ENCODE peak calls at places on chromosome X, in seven cellular contexts. One of them, this sample, is unnamed.

GRCh38 chrX:130772313-130773140 is 130.5 kb downstream of the ENOX2 start:
- DNase-seq in RWPE1: no peak
- DNase-seq in upper lobe of right lung: no peak
- DNase-seq in brain microvascular endothelial cell: peak; percentile 63
- DNase-seq in neural progenitor cell: no peak
- DNase-seq in sigmoid colon: no peak
- DNase-seq in mesendoderm: peak; percentile 60
- DNase-seq in this sample: peak; percentile 25

GRCh38 chrX:120485562-120486520 is 16.7 kb upstream of the LAMP2 start:
- DNase-seq in RWPE1: peak; percentile 63
- DNase-seq in upper lobe of right lung: peak; percentile 79
- DNase-seq in brain microvascular endothelial cell: peak; percentile 73
- DNase-seq in neural progenitor cell: peak; percentile 74
- DNase-seq in sigmoid colon: peak; percentile 85
- DNase-seq in mesendoderm: peak; percentile 94
- DNase-seq in this sample: peak; percentile 82

GRCh38 chrX:101191217-101191750 is 28.3 kb upstream of the DRP2 start:
- DNase-seq in RWPE1: no peak
- DNase-seq in upper lobe of right lung: peak; percentile 44
- DNase-seq in brain microvascular endothelial cell: no peak
- DNase-seq in neural progenitor cell: peak; percentile 77
- DNase-seq in sigmoid colon: no peak
- DNase-seq in mesendoderm: peak; percentile 74
- DNase-seq in this sample: peak; percentile 52

GRCh38 chrX:101417981-101418841 is 10.2 kb downstream of the HNRNPH2 start:
- DNase-seq in RWPE1: no peak
- DNase-seq in upper lobe of right lung: peak; percentile 87
- DNase-seq in brain microvascular endothelial cell: no peak
- DNase-seq in neural progenitor cell: peak; percentile 78
- DNase-seq in sigmoid colon: peak; percentile 79
- DNase-seq in mesendoderm: peak; percentile 77
- DNase-seq in this sample: peak; percentile 85

GRCh38 chrX:2829066-2829430 is 318 bp downstream of the GYG2 start:
- DNase-seq in RWPE1: no peak
- DNase-seq in upper lobe of right lung: no peak
- DNase-seq in brain microvascular endothelial cell: no peak
- DNase-seq in neural progenitor cell: peak; percentile 86
- DNase-seq in sigmoid colon: no peak
- DNase-seq in mesendoderm: peak; percentile 18
- DNase-seq in this sample: peak; percentile 63

GRCh38 chrX:24282381-24283121 is 31.3 kb downstream of the SUPT20HL2 start:
- DNase-seq in RWPE1: no peak
- DNase-seq in upper lobe of right lung: no peak
- DNase-seq in brain microvascular endothelial cell: no peak
- DNase-seq in neural progenitor cell: peak; percentile 55
- DNase-seq in sigmoid colon: peak; percentile 69
- DNase-seq in mesendoderm: no peak
- DNase-seq in this sample: peak; percentile 46

GRCh38 chrX:10769696-10770619 is 149.6 kb upstream of the MID1 start:
- DNase-seq in RWPE1: no peak
- DNase-seq in upper lobe of right lung: no peak
- DNase-seq in brain microvascular endothelial cell: peak; percentile 36
- DNase-seq in neural progenitor cell: peak; percentile 53
- DNase-seq in sigmoid colon: no peak
- DNase-seq in mesendoderm: peak; percentile 37
- DNase-seq in this sample: peak; percentile 47

GRCh38 chrX:148542481-148543255 is 42.3 kb downstream of the AFF2 start:
- DNase-seq in RWPE1: no peak
- DNase-seq in upper lobe of right lung: no peak
- DNase-seq in brain microvascular endothelial cell: no peak
- DNase-seq in neural progenitor cell: no peak
- DNase-seq in sigmoid colon: no peak
- DNase-seq in mesendoderm: peak; percentile 13
- DNase-seq in this sample: no peak

GRCh38 chrX:17707731-17708130 is 29.6 kb upstream of the SCML1 start:
- DNase-seq in RWPE1: no peak
- DNase-seq in upper lobe of right lung: no peak
- DNase-seq in brain microvascular endothelial cell: no peak
- DNase-seq in neural progenitor cell: no peak
- DNase-seq in sigmoid colon: no peak
- DNase-seq in mesendoderm: no peak
- DNase-seq in this sample: no peak

GRCh38 chrX:65924938-65925507 is 114.9 kb downstream of the VSIG4 start:
- DNase-seq in RWPE1: no peak
- DNase-seq in upper lobe of right lung: no peak
- DNase-seq in brain microvascular endothelial cell: no peak
- DNase-seq in neural progenitor cell: no peak
- DNase-seq in sigmoid colon: no peak
- DNase-seq in mesendoderm: no peak
- DNase-seq in this sample: no peak

GRCh38 chrX:111254896-111255693 is 15.2 kb downstream of the CAPN6 start:
- DNase-seq in RWPE1: no peak
- DNase-seq in upper lobe of right lung: no peak
- DNase-seq in brain microvascular endothelial cell: no peak
- DNase-seq in neural progenitor cell: no peak
- DNase-seq in sigmoid colon: no peak
- DNase-seq in mesendoderm: peak; percentile 85
- DNase-seq in this sample: no peak

GRCh38 chrX:21479695-21480280 is 105.6 kb downstream of the CNKSR2 start:
- DNase-seq in RWPE1: peak; percentile 0
- DNase-seq in upper lobe of right lung: no peak
- DNase-seq in brain microvascular endothelial cell: peak; percentile 36
- DNase-seq in neural progenitor cell: peak; percentile 34
- DNase-seq in sigmoid colon: no peak
- DNase-seq in mesendoderm: peak; percentile 57
- DNase-seq in this sample: peak; percentile 64

DNA sequence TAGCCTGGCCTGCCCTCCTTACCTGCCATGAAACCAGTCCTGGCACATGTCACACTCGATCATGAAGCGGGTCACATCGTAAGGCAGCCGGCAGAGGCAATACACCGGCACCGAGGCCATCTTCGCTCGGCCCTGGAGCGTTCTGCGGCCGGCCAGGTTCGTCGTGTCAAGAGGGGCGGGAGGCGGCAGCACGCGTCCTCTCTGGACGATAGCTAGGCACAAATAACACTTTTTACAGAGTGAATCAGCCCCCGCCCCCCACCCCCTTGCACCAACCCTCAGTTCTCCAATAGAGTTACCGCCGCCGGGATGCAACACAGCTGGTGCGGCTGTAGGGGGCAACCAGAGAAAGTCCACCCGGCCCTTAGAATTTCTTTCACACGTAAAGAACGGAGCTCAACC is 1.7 kb downstream of the PHF8 start:
- DNase-seq in RWPE1: peak; percentile 48
- DNase-seq in upper lobe of right lung: peak; percentile 60
- DNase-seq in brain microvascular endothelial cell: peak; percentile 50
- DNase-seq in neural progenitor cell: peak; percentile 81
- DNase-seq in sigmoid colon: peak; percentile 68
- DNase-seq in mesendoderm: peak; percentile 78
- DNase-seq in this sample: peak; percentile 68
- H3K27ac ChIP-seq in RWPE1: peak overlapping the region; percentile 58
- H3K27ac ChIP-seq in upper lobe of right lung: no peak overlapping the region
- H3K27ac ChIP-seq in brain microvascular endothelial cell: no peak overlapping the region
- H3K27ac ChIP-seq in neural progenitor cell: no peak overlapping the region
- H3K27ac ChIP-seq in sigmoid colon: peak overlapping the region; percentile 95
- H3K27ac ChIP-seq in mesendoderm: no peak overlapping the region
- H3K27ac ChIP-seq in this sample: peak overlapping the region; percentile 39

GRCh38 chrX:41010188-41010846 is 74.9 kb upstream of the USP9X start:
- DNase-seq in RWPE1: peak; percentile 56
- DNase-seq in upper lobe of right lung: peak; percentile 79
- DNase-seq in brain microvascular endothelial cell: peak; percentile 80
- DNase-seq in neural progenitor cell: peak; percentile 52
- DNase-seq in sigmoid colon: peak; percentile 89
- DNase-seq in mesendoderm: peak; percentile 69
- DNase-seq in this sample: peak; percentile 98

GRCh38 chrX:41005445-41005992 is 79.7 kb upstream of the USP9X start:
- DNase-seq in RWPE1: no peak
- DNase-seq in upper lobe of right lung: no peak
- DNase-seq in brain microvascular endothelial cell: no peak
- DNase-seq in neural progenitor cell: no peak
- DNase-seq in sigmoid colon: no peak
- DNase-seq in mesendoderm: peak; percentile 57
- DNase-seq in this sample: no peak

GRCh38 chrX:41014776-41015175 is 70.5 kb upstream of the USP9X start:
- DNase-seq in RWPE1: peak; percentile 35
- DNase-seq in upper lobe of right lung: no peak
- DNase-seq in brain microvascular endothelial cell: no peak
- DNase-seq in neural progenitor cell: no peak
- DNase-seq in sigmoid colon: no peak
- DNase-seq in mesendoderm: no peak
- DNase-seq in this sample: no peak

GRCh38 chrX:41009816-41010187 is 75.4 kb upstream of the USP9X start:
- DNase-seq in RWPE1: no peak
- DNase-seq in upper lobe of right lung: no peak
- DNase-seq in brain microvascular endothelial cell: no peak
- DNase-seq in neural progenitor cell: no peak
- DNase-seq in sigmoid colon: no peak
- DNase-seq in mesendoderm: no peak
- DNase-seq in this sample: no peak
- H3K27ac ChIP-seq in RWPE1: peak overlapping the region; percentile 97
- H3K27ac ChIP-seq in upper lobe of right lung: peak overlapping the region; percentile 91
- H3K27ac ChIP-seq in brain microvascular endothelial cell: peak overlapping the region; percentile 95
- H3K27ac ChIP-seq in neural progenitor cell: no peak overlapping the region
- H3K27ac ChIP-seq in sigmoid colon: peak overlapping the region; percentile 79
- H3K27ac ChIP-seq in mesendoderm: no peak overlapping the region
- H3K27ac ChIP-seq in this sample: peak overlapping the region; percentile 76

GRCh38 chrX:72060196-72060974 is 71.3 kb downstream of the RTL5 start:
- DNase-seq in RWPE1: no peak
- DNase-seq in upper lobe of right lung: no peak
- DNase-seq in brain microvascular endothelial cell: no peak
- DNase-seq in neural progenitor cell: peak; percentile 90
- DNase-seq in sigmoid colon: no peak
- DNase-seq in mesendoderm: peak; percentile 79
- DNase-seq in this sample: peak; percentile 23

GRCh38 chrX:72062890-72063289 is 68.8 kb downstream of the RTL5 start:
- DNase-seq in RWPE1: no peak
- DNase-seq in upper lobe of right lung: no peak
- DNase-seq in brain microvascular endothelial cell: no peak
- DNase-seq in neural progenitor cell: no peak
- DNase-seq in sigmoid colon: peak; percentile 84
- DNase-seq in mesendoderm: no peak
- DNase-seq in this sample: no peak

GRCh38 chrX:72057844-72058243 is 73.9 kb downstream of the RTL5 start:
- DNase-seq in RWPE1: no peak
- DNase-seq in upper lobe of right lung: no peak
- DNase-seq in brain microvascular endothelial cell: no peak
- DNase-seq in neural progenitor cell: no peak
- DNase-seq in sigmoid colon: no peak
- DNase-seq in mesendoderm: no peak
- DNase-seq in this sample: no peak

GRCh38 chrX:72057331-72057730 is 74.4 kb downstream of the RTL5 start:
- DNase-seq in RWPE1: no peak
- DNase-seq in upper lobe of right lung: no peak
- DNase-seq in brain microvascular endothelial cell: no peak
- DNase-seq in neural progenitor cell: no peak
- DNase-seq in sigmoid colon: no peak
- DNase-seq in mesendoderm: no peak
- DNase-seq in this sample: peak; percentile 14

GRCh38 chrX:72061091-72061490 is 70.6 kb downstream of the RTL5 start:
- DNase-seq in RWPE1: no peak
- DNase-seq in upper lobe of right lung: no peak
- DNase-seq in brain microvascular endothelial cell: no peak
- DNase-seq in neural progenitor cell: no peak
- DNase-seq in sigmoid colon: no peak
- DNase-seq in mesendoderm: no peak
- DNase-seq in this sample: no peak
- H3K27ac ChIP-seq in RWPE1: no peak overlapping the region
- H3K27ac ChIP-seq in upper lobe of right lung: no peak overlapping the region
- H3K27ac ChIP-seq in brain microvascular endothelial cell: no peak overlapping the region
- H3K27ac ChIP-seq in neural progenitor cell: no peak overlapping the region
- H3K27ac ChIP-seq in sigmoid colon: peak overlapping the region; percentile 82
- H3K27ac ChIP-seq in mesendoderm: no peak overlapping the region
- H3K27ac ChIP-seq in this sample: no peak overlapping the region

GRCh38 chrX:133598596-133599334 is 183.5 kb upstream of the GPC4 start:
- DNase-seq in RWPE1: no peak
- DNase-seq in upper lobe of right lung: no peak
- DNase-seq in brain microvascular endothelial cell: no peak
- DNase-seq in neural progenitor cell: no peak
- DNase-seq in sigmoid colon: no peak
- DNase-seq in mesendoderm: no peak
- DNase-seq in this sample: no peak
- H3K27ac ChIP-seq in RWPE1: no peak overlapping the region
- H3K27ac ChIP-seq in upper lobe of right lung: no peak overlapping the region
- H3K27ac ChIP-seq in brain microvascular endothelial cell: no peak overlapping the region
- H3K27ac ChIP-seq in neural progenitor cell: no peak overlapping the region
- H3K27ac ChIP-seq in sigmoid colon: no peak overlapping the region
- H3K27ac ChIP-seq in mesendoderm: no peak overlapping the region
- H3K27ac ChIP-seq in this sample: no peak overlapping the region

DNA sequence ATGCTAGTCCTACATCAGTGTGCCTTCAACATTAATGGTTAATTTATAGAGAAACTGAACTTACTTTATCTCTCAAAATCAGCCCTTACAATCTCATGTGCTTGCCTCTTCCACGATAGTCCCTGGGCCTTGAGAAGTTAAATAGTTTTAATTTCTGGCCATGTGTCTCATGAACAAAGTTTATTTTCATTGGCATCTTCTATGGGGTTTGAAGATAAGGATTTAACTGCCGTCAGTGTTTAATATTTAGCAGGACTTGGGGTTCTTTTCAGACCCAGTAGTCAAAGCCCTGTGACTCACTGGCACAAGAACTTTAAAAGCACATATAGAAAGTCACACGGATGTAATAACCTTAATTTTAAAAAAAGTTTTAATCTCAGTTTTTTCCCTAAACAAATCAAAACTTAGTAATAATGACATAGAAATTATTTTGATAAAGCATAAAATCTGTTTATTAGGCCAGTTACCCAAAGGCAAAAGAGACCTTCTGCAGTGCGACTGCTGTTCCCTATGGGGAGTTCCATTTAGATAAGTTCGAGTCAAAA is 10.1 kb upstream of the MPP1 start:
- DNase-seq in RWPE1: no peak
- DNase-seq in upper lobe of right lung: no peak
- DNase-seq in brain microvascular endothelial cell: peak; percentile 22
- DNase-seq in neural progenitor cell: no peak
- DNase-seq in sigmoid colon: no peak
- DNase-seq in mesendoderm: no peak
- DNase-seq in this sample: peak; percentile 44
- H3K27ac ChIP-seq in RWPE1: no peak overlapping the region
- H3K27ac ChIP-seq in upper lobe of right lung: no peak overlapping the region
- H3K27ac ChIP-seq in brain microvascular endothelial cell: no peak overlapping the region
- H3K27ac ChIP-seq in neural progenitor cell: no peak overlapping the region
- H3K27ac ChIP-seq in sigmoid colon: no peak overlapping the region
- H3K27ac ChIP-seq in mesendoderm: no peak overlapping the region
- H3K27ac ChIP-seq in this sample: no peak overlapping the region

DNA sequence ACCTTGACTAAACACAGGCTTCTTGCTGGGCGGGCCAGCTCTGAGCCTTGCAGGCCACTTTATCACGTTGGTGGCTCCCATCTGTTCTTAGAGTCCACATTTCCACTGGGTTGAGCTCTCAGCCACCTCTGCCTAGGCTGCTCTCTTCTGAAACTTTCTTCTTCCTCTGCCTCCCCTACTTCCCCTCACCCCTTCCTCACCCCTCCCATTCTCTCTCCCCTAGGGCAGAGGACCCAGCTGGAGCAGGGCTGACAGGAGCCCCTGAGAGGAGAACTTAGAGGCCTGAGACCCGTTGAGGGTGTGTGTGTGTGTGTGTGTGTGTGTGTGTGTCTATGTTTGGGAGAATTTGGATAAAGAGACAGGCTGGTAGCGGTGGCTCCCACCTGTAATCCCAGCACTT is 19.9 kb upstream of the TMSB4X start:
- DNase-seq in RWPE1: no peak
- DNase-seq in upper lobe of right lung: no peak
- DNase-seq in brain microvascular endothelial cell: no peak
- DNase-seq in neural progenitor cell: no peak
- DNase-seq in sigmoid colon: no peak
- DNase-seq in mesendoderm: no peak
- DNase-seq in this sample: no peak
- H3K27ac ChIP-seq in RWPE1: peak overlapping the region; percentile 94
- H3K27ac ChIP-seq in upper lobe of right lung: peak overlapping the region; percentile 86
- H3K27ac ChIP-seq in brain microvascular endothelial cell: no peak overlapping the region
- H3K27ac ChIP-seq in neural progenitor cell: no peak overlapping the region
- H3K27ac ChIP-seq in sigmoid colon: no peak overlapping the region
- H3K27ac ChIP-seq in mesendoderm: no peak overlapping the region
- H3K27ac ChIP-seq in this sample: no peak overlapping the region

This sample was measured in cardiac muscle cell.